ENCODE peak calls at places on chromosomes 1 and 21, in seven cellular contexts. Z is heart left ventricle, Q is A549, N is HCT116, E is suprapubic skin, J is prostate gland, T is body of pancreas. F is an unnamed sample.

GRCh38 chr1:93776728-93777127 is 95.1 kb upstream of the BCAR3 start:
- DNase-seq in Z (no peak), Q (no peak), N (no peak), E (no peak), J (no peak), T (no peak), F (no peak)

GRCh38 chr1:201014816-201015200 is 8.7 kb downstream of the KIF21B start:
- DNase-seq in Z (no peak), Q (no peak), N (no peak), E (no peak), J (no peak), T (no peak), F (no peak)

GRCh38 chr1:1817262-1817661 is 39.0 kb upstream of the NADK start:
- DNase-seq in Z (no peak), Q (no peak), N (no peak), E (no peak), J (no peak), T (no peak), F (no peak)

GRCh38 chr1:1122981-1123480 is 7.1 kb upstream of the C1orf159 start:
- DNase-seq in Z (peak; percentile 19), Q (no peak), N (no peak), E (no peak), J (no peak), T (no peak), F (no peak)

GRCh38 chr1:54229281-54229891 is 29.4 kb downstream of the MRPL37 start:
- DNase-seq in Z (no peak), Q (peak; percentile 38), N (peak; percentile 21), E (no peak), J (no peak), T (no peak), F (no peak)

GRCh38 chr1:204359474-204360255 is at the start of gene PLEKHA6:
- DNase-seq in Z (peak; percentile 56), Q (no peak), N (no peak), E (no peak), J (no peak), T (peak; percentile 47), F (no peak)

GRCh38 chr1:155017946-155018316 is 15.3 kb downstream of the ZBTB7B start:
- DNase-seq in Z (no peak), Q (no peak), N (no peak), E (no peak), J (no peak), T (no peak), F (no peak)

GRCh38 chr1:56844709-56845108 is 9.9 kb upstream of the C8A start:
- DNase-seq in Z (no peak), Q (no peak), N (no peak), E (no peak), J (no peak), T (no peak), F (no peak)

GRCh38 chr1:230857077-230857476 is 11.2 kb downstream of the C1orf198 start:
- DNase-seq in Z (no peak), Q (no peak), N (no peak), E (no peak), J (no peak), T (no peak), F (no peak)

GRCh38 chr1:77832889-77833288 is 53.4 kb downstream of the MIGA1 start:
- DNase-seq in Z (peak; percentile 40), Q (no peak), N (no peak), E (no peak), J (no peak), T (no peak), F (no peak)

GRCh38 chr1:185857447-185857846 is 123.3 kb downstream of the HMCN1 start:
- DNase-seq in Z (no peak), Q (no peak), N (no peak), E (no peak), J (no peak), T (no peak), F (no peak)

GRCh38 chr1:234315091-234315541 is 58.1 kb upstream of the COA6 start:
- DNase-seq in Z (no peak), Q (no peak), N (no peak), E (no peak), J (no peak), T (no peak), F (no peak)

GRCh38 chr1:210344706-210345105 is 16.0 kb downstream of the HHAT start:
- DNase-seq in Z (no peak), Q (no peak), N (no peak), E (no peak), J (no peak), T (no peak), F (no peak)

GRCh38 chr1:17420361-17420760 is 19.1 kb downstream of the RCC2 start:
- DNase-seq in Z (no peak), Q (no peak), N (no peak), E (no peak), J (no peak), T (no peak), F (no peak)

GRCh38 chr1:25109527-25109926 is 122.8 kb downstream of the SYF2 start:
- DNase-seq in Z (no peak), Q (no peak), N (no peak), E (no peak), J (no peak), T (no peak), F (no peak)

GRCh38 chr1:226677121-226678020 is 61.7 kb downstream of the ITPKB start:
- DNase-seq in Z (peak; percentile 87), Q (peak; percentile 20), N (no peak), E (peak; percentile 94), J (peak; percentile 96), T (peak; percentile 48), F (peak; percentile 43)

GRCh38 chr21:45865106-45865835 is 116.3 kb upstream of the COL6A1 start:
- DNase-seq in Z (no peak), Q (no peak), N (no peak), E (peak; percentile 38), J (no peak), T (no peak), F (no peak)

GRCh38 chr1:84257617-84258016 is 43.9 kb upstream of the SAMD13 start:
- DNase-seq in Z (no peak), Q (no peak), N (no peak), E (no peak), J (no peak), T (no peak), F (no peak)

GRCh38 chr1:84255586-84255985 is 45.9 kb upstream of the SAMD13 start:
- DNase-seq in Z (no peak), Q (no peak), N (no peak), E (no peak), J (no peak), T (no peak), F (no peak)

GRCh38 chr1:84253041-84253440 is 48.5 kb upstream of the SAMD13 start:
- DNase-seq in Z (no peak), Q (peak; percentile 39), N (no peak), E (no peak), J (no peak), T (no peak), F (no peak)

GRCh38 chr1:84253891-84254290 is 47.6 kb upstream of the SAMD13 start:
- DNase-seq in Z (peak; percentile 82), Q (peak; percentile 91), N (peak; percentile 98), E (no peak), J (peak; percentile 34), T (peak; percentile 50), F (no peak)

DNA sequence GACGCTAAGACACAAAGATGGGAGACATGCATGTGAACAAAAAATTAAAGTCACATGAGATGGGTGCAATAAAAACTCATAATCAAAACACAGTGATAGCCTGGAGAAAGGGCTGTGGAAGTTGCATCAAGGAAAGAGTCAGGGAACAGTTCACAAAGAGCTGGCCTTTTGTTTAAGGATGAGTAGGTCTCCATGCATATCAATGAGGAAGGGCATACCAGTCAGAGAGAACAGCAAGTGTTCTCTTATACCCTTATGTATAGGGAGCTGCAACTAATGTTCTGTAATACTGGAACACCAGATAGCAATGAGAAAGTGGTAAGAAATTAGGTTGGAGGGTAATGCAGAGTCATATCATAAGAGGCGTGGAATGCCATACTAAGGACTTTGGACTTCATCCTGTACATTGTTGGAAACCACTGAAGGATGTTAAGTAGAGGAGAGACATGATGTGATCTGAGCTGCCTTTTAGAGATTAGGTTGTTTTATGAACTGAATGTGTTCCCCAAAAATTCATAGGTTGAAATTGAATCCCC is 46.7 kb upstream of the SAMD13 start:
- DNase-seq in Z (no peak), Q (no peak), N (no peak), E (no peak), J (no peak), T (no peak), F (no peak)
- TF ChIP-seq POLR2A in Z (no peak), Q (no peak), N (no peak), E (no peak), J (no peak), T (no peak), F (no peak)

DNA sequence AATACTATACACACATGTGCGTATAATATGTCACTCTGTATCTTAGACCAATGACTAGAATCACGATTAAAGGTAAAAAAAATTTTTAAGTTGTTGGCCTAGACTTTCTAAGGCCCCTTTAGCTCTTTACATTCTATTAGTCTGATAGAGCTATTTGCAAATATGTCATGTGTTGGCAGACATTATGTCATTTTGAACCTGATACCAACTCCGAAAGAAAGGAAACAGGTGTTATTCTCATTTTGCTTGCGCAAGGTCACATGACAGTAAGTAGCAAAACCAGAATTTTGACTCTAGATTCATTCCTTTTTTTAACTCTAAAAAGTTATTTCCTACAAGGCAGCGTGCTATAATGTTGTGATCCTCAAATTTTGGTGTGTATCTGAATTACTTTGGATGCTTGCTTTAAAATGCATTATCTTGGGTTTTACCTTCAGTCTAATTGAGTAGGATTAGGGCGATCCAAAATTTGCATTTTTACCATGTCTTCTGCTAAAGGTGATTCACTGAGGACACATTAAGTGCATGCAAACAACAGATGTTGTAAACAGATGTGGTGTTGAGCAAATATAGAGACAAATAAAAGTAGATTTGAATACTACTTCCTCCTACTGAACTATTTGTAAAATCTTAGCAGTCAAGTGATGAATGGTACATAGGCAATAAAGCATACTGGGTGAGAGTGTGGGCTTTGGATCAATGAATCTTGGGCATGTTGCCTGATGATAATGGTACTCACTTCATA is 63.5 kb upstream of the KIAA1614 start:
- DNase-seq in Z (no peak), Q (no peak), N (no peak), E (no peak), J (no peak), T (peak; percentile 46), F (no peak)
- H3K4me3 ChIP-seq in Z (no peak overlapping the region), Q (no peak overlapping the region), N (no peak overlapping the region), E (no peak overlapping the region), J (no peak overlapping the region), T (no peak overlapping the region), F (no peak overlapping the region)

DNA sequence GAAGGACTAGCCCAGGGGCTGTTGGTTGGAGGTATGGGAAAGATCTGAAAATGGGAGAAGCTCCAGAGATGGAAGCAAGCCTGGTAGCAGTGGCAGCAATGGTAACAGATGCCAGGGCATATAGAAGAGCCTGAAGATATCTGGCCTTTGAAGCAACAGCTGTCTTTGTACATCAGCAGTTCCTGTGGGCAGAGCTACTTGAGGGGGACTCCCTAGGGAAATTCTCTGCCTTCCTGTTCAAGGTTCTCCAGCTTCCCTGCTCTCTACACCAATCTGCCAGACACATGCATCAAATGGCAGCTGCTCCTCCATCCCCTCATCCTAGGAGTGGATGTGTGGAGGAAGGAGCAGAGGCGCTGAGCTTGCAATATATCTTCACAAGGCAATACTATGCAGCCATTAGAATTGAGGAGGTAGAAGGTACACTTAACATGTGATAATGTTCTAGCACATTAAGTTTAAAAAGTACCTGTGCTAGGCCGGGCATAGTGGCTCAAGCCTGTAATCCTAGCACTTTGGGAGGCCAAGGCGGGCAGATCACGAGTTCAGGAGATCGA is 2.2 kb downstream of the TMEM35B start:
- DNase-seq in Z (no peak), Q (no peak), N (no peak), E (no peak), J (no peak), T (no peak), F (no peak)
- H3K4me1 ChIP-seq in Z (peaks cover 20% of the 10 kb centered on the region), Q (peaks cover 8% of the 10 kb centered on the region), N (peaks cover 13% of the 10 kb centered on the region), E (peaks cover 30% of the 10 kb centered on the region), J (peaks cover 3% of the 10 kb centered on the region), T (peaks cover 26% of the 10 kb centered on the region), F (peaks cover 35% of the 10 kb centered on the region)

GRCh38 chr1:167645625-167646410 is 15.8 kb downstream of the RCSD1 start:
- DNase-seq in Z (no peak), Q (no peak), N (no peak), E (peak; percentile 24), J (no peak), T (no peak), F (no peak)
- TF ChIP-seq POLR2A in Z (no peak), Q (no peak), N (no peak), E (no peak), J (no peak), T (no peak), F (no peak)

F was measured in esophagus squamous epithelium.